ENCODE peak calls at places on chromosomes 6 and 20, in eight cellular contexts. One of them, this sample, is unnamed.

GRCh38 chr6:36725581-36725980 is 28.0 kb downstream of the RAB44 start:
- DNase-seq in left ventricle myocardium inferior: no peak
- DNase-seq in IMR-90: no peak
- DNase-seq in endothelial cell: no peak
- DNase-seq in activated B cell treated with CpG ODN at 0.5 μM for 24 hours: no peak
- DNase-seq in brain microvascular endothelial cell: no peak
- DNase-seq in H9: no peak
- DNase-seq in CD8-positive, alpha-beta T cell: no peak
- DNase-seq in this sample: no peak

GRCh38 chr20:21020656-21021004 is 85.5 kb downstream of the LINC00237 start:
- DNase-seq in left ventricle myocardium inferior: no peak
- DNase-seq in IMR-90: no peak
- DNase-seq in endothelial cell: no peak
- DNase-seq in activated B cell treated with CpG ODN at 0.5 μM for 24 hours: no peak
- DNase-seq in brain microvascular endothelial cell: no peak
- DNase-seq in H9: no peak
- DNase-seq in CD8-positive, alpha-beta T cell: no peak
- DNase-seq in this sample: no peak

GRCh38 chr20:49219924-49220831 is 962 bp downstream of the DDX27 start:
- DNase-seq in left ventricle myocardium inferior: no peak
- DNase-seq in IMR-90: no peak
- DNase-seq in endothelial cell: no peak
- DNase-seq in activated B cell treated with CpG ODN at 0.5 μM for 24 hours: no peak
- DNase-seq in brain microvascular endothelial cell: no peak
- DNase-seq in H9: no peak
- DNase-seq in CD8-positive, alpha-beta T cell: no peak
- DNase-seq in this sample: no peak

GRCh38 chr6:167760979-167761793 is 65.5 kb upstream of the AFDN start:
- DNase-seq in left ventricle myocardium inferior: peak
- DNase-seq in IMR-90: peak
- DNase-seq in endothelial cell: no peak
- DNase-seq in activated B cell treated with CpG ODN at 0.5 μM for 24 hours: no peak
- DNase-seq in brain microvascular endothelial cell: peak
- DNase-seq in H9: no peak
- DNase-seq in CD8-positive, alpha-beta T cell: no peak
- DNase-seq in this sample: no peak

GRCh38 chr20:54151073-54151436 is 22.7 kb downstream of the CYP24A1 start:
- DNase-seq in left ventricle myocardium inferior: no peak
- DNase-seq in IMR-90: no peak
- DNase-seq in endothelial cell: no peak
- DNase-seq in activated B cell treated with CpG ODN at 0.5 μM for 24 hours: no peak
- DNase-seq in brain microvascular endothelial cell: no peak
- DNase-seq in H9: no peak
- DNase-seq in CD8-positive, alpha-beta T cell: no peak
- DNase-seq in this sample: no peak

GRCh38 chr6:150008588-150008987 is 16.7 kb downstream of the RAET1L start:
- DNase-seq in left ventricle myocardium inferior: no peak
- DNase-seq in IMR-90: no peak
- DNase-seq in endothelial cell: no peak
- DNase-seq in activated B cell treated with CpG ODN at 0.5 μM for 24 hours: no peak
- DNase-seq in brain microvascular endothelial cell: no peak
- DNase-seq in H9: no peak
- DNase-seq in CD8-positive, alpha-beta T cell: no peak
- DNase-seq in this sample: no peak

GRCh38 chr6:9711313-9711712 is 703.6 kb downstream of the TFAP2A start:
- DNase-seq in left ventricle myocardium inferior: no peak
- DNase-seq in IMR-90: no peak
- DNase-seq in endothelial cell: no peak
- DNase-seq in activated B cell treated with CpG ODN at 0.5 μM for 24 hours: no peak
- DNase-seq in brain microvascular endothelial cell: no peak
- DNase-seq in H9: no peak
- DNase-seq in CD8-positive, alpha-beta T cell: no peak
- DNase-seq in this sample: no peak

GRCh38 chr6:118042855-118043254 is 135.8 kb downstream of the SLC35F1 start:
- DNase-seq in left ventricle myocardium inferior: no peak
- DNase-seq in IMR-90: no peak
- DNase-seq in endothelial cell: no peak
- DNase-seq in activated B cell treated with CpG ODN at 0.5 μM for 24 hours: no peak
- DNase-seq in brain microvascular endothelial cell: no peak
- DNase-seq in H9: no peak
- DNase-seq in CD8-positive, alpha-beta T cell: no peak
- DNase-seq in this sample: no peak

GRCh38 chr6:114342826-114343781 is at the start of gene HS3ST5:
- DNase-seq in left ventricle myocardium inferior: no peak
- DNase-seq in IMR-90: peak
- DNase-seq in endothelial cell: peak
- DNase-seq in activated B cell treated with CpG ODN at 0.5 μM for 24 hours: no peak
- DNase-seq in brain microvascular endothelial cell: peak
- DNase-seq in H9: peak
- DNase-seq in CD8-positive, alpha-beta T cell: no peak
- DNase-seq in this sample: no peak

GRCh38 chr20:62935204-62935967 is 2.6 kb upstream of the GID8 start:
- DNase-seq in left ventricle myocardium inferior: no peak
- DNase-seq in IMR-90: no peak
- DNase-seq in endothelial cell: no peak
- DNase-seq in activated B cell treated with CpG ODN at 0.5 μM for 24 hours: no peak
- DNase-seq in brain microvascular endothelial cell: no peak
- DNase-seq in H9: no peak
- DNase-seq in CD8-positive, alpha-beta T cell: no peak
- DNase-seq in this sample: no peak
- TF ChIP-seq CTCF in left ventricle myocardium inferior: no peak
- TF ChIP-seq CTCF in IMR-90: no peak
- TF ChIP-seq CTCF in endothelial cell: no peak
- TF ChIP-seq CTCF in activated B cell treated with CpG ODN at 0.5 μM for 24 hours: no peak
- TF ChIP-seq CTCF in brain microvascular endothelial cell: no peak
- TF ChIP-seq CTCF in H9: no peak
- TF ChIP-seq CTCF in CD8-positive, alpha-beta T cell: no peak
- TF ChIP-seq CTCF in this sample: no peak

DNA sequence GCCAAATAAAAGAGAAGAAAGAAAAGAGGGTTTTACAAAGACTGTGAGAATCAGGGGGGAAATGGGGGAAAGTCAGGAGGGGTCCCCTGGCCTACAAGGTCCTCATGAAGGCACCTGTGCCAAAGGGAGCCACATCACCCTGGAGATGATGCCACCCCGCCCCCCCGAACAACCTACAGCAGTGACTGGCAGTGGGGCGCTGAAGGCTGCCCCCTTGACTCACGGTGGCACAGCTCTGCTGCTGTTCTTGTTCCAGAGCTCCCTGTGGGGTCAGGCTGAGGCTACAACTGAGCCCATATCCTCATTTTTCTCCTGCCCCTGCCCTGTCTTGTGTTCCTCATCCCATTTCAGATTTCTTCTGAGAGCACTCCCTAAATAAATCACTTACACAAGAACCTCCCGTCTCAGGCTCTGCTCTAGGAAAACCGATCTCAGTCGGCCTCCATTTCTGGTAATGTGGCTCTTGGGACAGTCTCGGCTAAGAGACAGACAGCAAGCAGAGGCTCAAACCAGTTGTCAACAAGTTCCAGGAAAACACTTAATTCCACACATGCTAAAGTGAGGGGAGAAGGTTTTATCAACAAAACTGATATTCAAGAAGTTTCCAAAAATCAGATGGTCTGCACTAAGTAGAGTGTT is 105.7 kb downstream of the SNAP25 start:
- DNase-seq in left ventricle myocardium inferior: no peak
- DNase-seq in IMR-90: no peak
- DNase-seq in endothelial cell: no peak
- DNase-seq in activated B cell treated with CpG ODN at 0.5 μM for 24 hours: no peak
- DNase-seq in brain microvascular endothelial cell: no peak
- DNase-seq in H9: no peak
- DNase-seq in CD8-positive, alpha-beta T cell: no peak
- DNase-seq in this sample: no peak
- TF ChIP-seq CTCF in left ventricle myocardium inferior: no peak
- TF ChIP-seq CTCF in IMR-90: no peak
- TF ChIP-seq CTCF in endothelial cell: no peak
- TF ChIP-seq CTCF in activated B cell treated with CpG ODN at 0.5 μM for 24 hours: no peak
- TF ChIP-seq CTCF in brain microvascular endothelial cell: no peak
- TF ChIP-seq CTCF in H9: no peak
- TF ChIP-seq CTCF in CD8-positive, alpha-beta T cell: no peak
- TF ChIP-seq CTCF in this sample: no peak

GRCh38 chr6:42661540-42662153 is 60.8 kb downstream of the PRPH2 start:
- DNase-seq in left ventricle myocardium inferior: peak
- DNase-seq in IMR-90: peak
- DNase-seq in endothelial cell: peak
- DNase-seq in activated B cell treated with CpG ODN at 0.5 μM for 24 hours: peak
- DNase-seq in brain microvascular endothelial cell: peak
- DNase-seq in H9: peak
- DNase-seq in CD8-positive, alpha-beta T cell: peak
- DNase-seq in this sample: peak
- TF ChIP-seq CTCF in left ventricle myocardium inferior: peak
- TF ChIP-seq CTCF in IMR-90: peak
- TF ChIP-seq CTCF in endothelial cell: peak
- TF ChIP-seq CTCF in activated B cell treated with CpG ODN at 0.5 μM for 24 hours: peak
- TF ChIP-seq CTCF in brain microvascular endothelial cell: peak
- TF ChIP-seq CTCF in H9: peak
- TF ChIP-seq CTCF in CD8-positive, alpha-beta T cell: peak
- TF ChIP-seq CTCF in this sample: peak

GRCh38 chr6:55826941-55827340 is 48.4 kb downstream of the BMP5 start:
- DNase-seq in left ventricle myocardium inferior: no peak
- DNase-seq in IMR-90: no peak
- DNase-seq in endothelial cell: no peak
- DNase-seq in activated B cell treated with CpG ODN at 0.5 μM for 24 hours: no peak
- DNase-seq in brain microvascular endothelial cell: no peak
- DNase-seq in H9: no peak
- DNase-seq in CD8-positive, alpha-beta T cell: no peak
- DNase-seq in this sample: no peak
- TF ChIP-seq CTCF in left ventricle myocardium inferior: no peak
- TF ChIP-seq CTCF in IMR-90: no peak
- TF ChIP-seq CTCF in endothelial cell: no peak
- TF ChIP-seq CTCF in activated B cell treated with CpG ODN at 0.5 μM for 24 hours: no peak
- TF ChIP-seq CTCF in brain microvascular endothelial cell: no peak
- TF ChIP-seq CTCF in H9: no peak
- TF ChIP-seq CTCF in CD8-positive, alpha-beta T cell: no peak
- TF ChIP-seq CTCF in this sample: no peak

DNA sequence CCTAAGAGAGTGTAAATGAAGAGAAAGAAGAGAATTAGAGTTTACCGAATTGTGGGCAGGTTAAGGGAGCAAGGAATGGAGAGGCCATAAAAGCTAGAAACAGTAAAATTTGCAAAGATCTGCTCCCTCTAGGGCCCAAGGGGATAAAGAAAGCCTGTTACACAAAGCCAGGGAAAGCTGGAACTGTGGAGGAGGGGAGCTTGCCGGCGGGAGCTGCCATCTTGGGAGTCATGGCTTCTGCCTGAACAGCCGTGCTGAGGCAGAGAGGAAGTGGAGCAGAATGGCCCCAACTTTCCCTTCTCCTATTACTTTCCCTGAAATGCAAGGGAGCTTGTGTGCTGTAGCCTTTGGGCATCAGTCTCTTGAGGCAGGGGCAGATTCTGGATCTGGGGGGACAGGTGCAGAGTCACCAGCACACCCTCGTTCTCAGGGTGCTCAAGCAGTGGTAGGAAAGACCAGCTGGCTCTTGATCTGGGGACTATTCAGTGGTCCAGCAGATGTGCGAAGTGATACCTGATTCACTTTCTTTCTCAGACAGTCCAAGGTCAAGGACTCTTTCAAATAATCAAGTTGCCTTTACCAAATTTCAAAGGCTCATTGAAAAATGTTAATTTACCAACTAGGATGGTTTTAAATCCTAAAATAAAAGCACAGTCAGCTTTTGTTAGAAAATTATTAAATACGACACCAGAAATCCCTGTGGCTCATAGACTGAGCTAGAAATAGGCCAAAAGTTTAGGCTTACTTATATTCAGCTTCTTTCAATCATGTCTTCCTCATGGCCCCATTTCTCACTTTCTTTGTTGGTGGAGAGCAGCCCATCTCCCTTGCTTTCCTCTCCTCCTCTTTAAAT is 25.7 kb downstream of the LAMA4 start:
- DNase-seq in left ventricle myocardium inferior: no peak
- DNase-seq in IMR-90: no peak
- DNase-seq in endothelial cell: no peak
- DNase-seq in activated B cell treated with CpG ODN at 0.5 μM for 24 hours: no peak
- DNase-seq in brain microvascular endothelial cell: no peak
- DNase-seq in H9: no peak
- DNase-seq in CD8-positive, alpha-beta T cell: no peak
- DNase-seq in this sample: no peak
- TF ChIP-seq CTCF in left ventricle myocardium inferior: no peak
- TF ChIP-seq CTCF in IMR-90: no peak
- TF ChIP-seq CTCF in endothelial cell: no peak
- TF ChIP-seq CTCF in activated B cell treated with CpG ODN at 0.5 μM for 24 hours: no peak
- TF ChIP-seq CTCF in brain microvascular endothelial cell: no peak
- TF ChIP-seq CTCF in H9: no peak
- TF ChIP-seq CTCF in CD8-positive, alpha-beta T cell: no peak
- TF ChIP-seq CTCF in this sample: no peak

DNA sequence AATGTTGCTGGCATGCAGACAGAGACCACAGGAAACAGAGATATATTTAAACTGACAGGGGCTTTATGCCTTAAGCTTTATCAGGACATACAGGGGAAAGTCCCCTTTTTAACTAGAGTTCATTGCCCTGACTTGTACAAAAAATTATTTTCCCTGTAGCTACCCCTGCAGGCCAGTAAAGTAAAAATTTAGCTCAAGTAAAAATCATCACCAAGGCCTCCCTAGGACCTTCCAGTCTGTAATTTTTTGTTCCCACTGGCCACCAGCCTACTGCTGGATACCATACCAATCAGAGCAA is 711.9 kb upstream of the NRSN1 start:
- DNase-seq in left ventricle myocardium inferior: no peak
- DNase-seq in IMR-90: peak
- DNase-seq in endothelial cell: no peak
- DNase-seq in activated B cell treated with CpG ODN at 0.5 μM for 24 hours: no peak
- DNase-seq in brain microvascular endothelial cell: peak
- DNase-seq in H9: no peak
- DNase-seq in CD8-positive, alpha-beta T cell: no peak
- DNase-seq in this sample: no peak
- TF ChIP-seq CTCF in left ventricle myocardium inferior: peak
- TF ChIP-seq CTCF in IMR-90: peak
- TF ChIP-seq CTCF in endothelial cell: peak
- TF ChIP-seq CTCF in activated B cell treated with CpG ODN at 0.5 μM for 24 hours: no peak
- TF ChIP-seq CTCF in brain microvascular endothelial cell: peak
- TF ChIP-seq CTCF in H9: peak
- TF ChIP-seq CTCF in CD8-positive, alpha-beta T cell: no peak
- TF ChIP-seq CTCF in this sample: no peak

DNA sequence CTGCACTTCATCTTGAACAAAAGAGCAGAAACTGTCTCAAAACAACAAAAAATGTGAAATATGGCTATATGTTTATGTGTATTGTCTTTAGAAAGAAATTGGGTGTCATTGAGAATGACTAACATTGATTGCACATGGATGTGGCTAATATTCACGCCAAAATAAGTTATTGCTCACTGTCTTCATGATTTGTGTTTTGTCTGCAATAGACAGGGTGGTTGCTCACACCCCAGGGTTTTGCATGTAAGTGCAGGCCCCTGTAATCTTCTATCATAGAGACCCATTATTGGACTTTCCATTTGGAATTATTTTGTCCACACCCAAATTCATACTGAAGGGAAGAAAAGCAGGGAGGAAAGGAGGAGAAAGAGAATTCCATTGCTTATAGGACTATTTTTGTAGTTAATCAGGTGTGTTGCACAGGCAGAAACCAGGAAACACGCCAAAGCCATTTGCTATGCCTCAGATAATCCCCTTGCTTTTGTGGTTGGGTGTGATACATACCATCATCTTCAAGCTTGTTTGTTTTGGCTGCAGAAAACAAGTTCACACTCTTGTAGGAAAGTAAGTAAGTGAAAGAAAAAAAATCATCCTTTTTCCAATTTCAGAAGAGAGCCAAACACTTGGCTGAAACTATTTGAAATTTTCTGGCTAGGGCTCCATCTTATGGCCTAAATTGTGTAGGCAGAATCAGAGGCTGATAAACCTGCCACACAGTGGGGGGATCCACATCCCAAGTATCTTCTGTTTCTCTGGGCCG is 214.1 kb downstream of the COL12A1 start:
- DNase-seq in left ventricle myocardium inferior: no peak
- DNase-seq in IMR-90: peak
- DNase-seq in endothelial cell: no peak
- DNase-seq in activated B cell treated with CpG ODN at 0.5 μM for 24 hours: no peak
- DNase-seq in brain microvascular endothelial cell: peak
- DNase-seq in H9: no peak
- DNase-seq in CD8-positive, alpha-beta T cell: no peak
- DNase-seq in this sample: no peak
- TF ChIP-seq CTCF in left ventricle myocardium inferior: peak
- TF ChIP-seq CTCF in IMR-90: peak
- TF ChIP-seq CTCF in endothelial cell: no peak
- TF ChIP-seq CTCF in activated B cell treated with CpG ODN at 0.5 μM for 24 hours: no peak
- TF ChIP-seq CTCF in brain microvascular endothelial cell: peak
- TF ChIP-seq CTCF in H9: peak
- TF ChIP-seq CTCF in CD8-positive, alpha-beta T cell: no peak
- TF ChIP-seq CTCF in this sample: no peak

This sample was measured in natural killer cell.